ENCODE peak calls at places on chromosomes 5 and 9, in ten cellular contexts. E, M, F, X, T, J, Q, U, V and Z are unnamed samples.

GRCh38 chr9:19409406-19410194 is 791 bp downstream of the ACER2 start:
- DNase-seq in V (no peak), J (peak; percentile 37), U (peak; percentile 36), Q (peak; percentile 60), M (peak; percentile 43), X (peak; percentile 35), F (peak; percentile 12), E (peak; percentile 15), T (no peak), Z (peak; percentile 38)

GRCh38 chr5:10333154-10334006 is 20.1 kb upstream of the MARCHF6 start:
- DNase-seq in V (no peak), F (peak; percentile 46), T (no peak), X (peak; percentile 52), Q (no peak), E (peak; percentile 59), J (peak; percentile 55), M (peak; percentile 57), U (no peak), Z (no peak)

GRCh38 chr9:124518116-124518515 is 10.9 kb upstream of the NR5A1 start:
- DNase-seq in E (no peak), X (no peak), M (no peak), Q (no peak), U (no peak), V (no peak), J (no peak), T (no peak), F (no peak), Z (no peak)

GRCh38 chr9:93669116-93669957 is 93.0 kb downstream of the PHF2 start:
- DNase-seq in E (no peak), V (no peak), T (peak; percentile 69), X (no peak), Q (no peak), F (no peak), M (peak; percentile 4), J (no peak), U (no peak), Z (no peak)

GRCh38 chr9:69549310-69550202 is 122.6 kb downstream of the APBA1 start:
- DNase-seq in M (peak; percentile 27), J (peak; percentile 61), X (peak; percentile 40), V (peak; percentile 21), F (peak; percentile 58), U (peak; percentile 72), Q (peak; percentile 54), T (no peak), E (peak; percentile 75), Z (peak; percentile 69)

GRCh38 chr9:131658753-131659129 is 81.1 kb downstream of the RAPGEF1 start:
- DNase-seq in T (no peak), F (no peak), V (no peak), M (no peak), J (no peak), U (no peak), Q (no peak), E (no peak), X (no peak), Z (no peak)

GRCh38 chr5:3715048-3715447 is 119.4 kb downstream of the IRX1 start:
- DNase-seq in U (no peak), T (no peak), X (no peak), J (no peak), F (no peak), Q (no peak), E (peak; percentile 12), M (no peak), V (no peak), Z (no peak)

GRCh38 chr5:74954919-74955318 is 88.7 kb upstream of the FAM169A start:
- DNase-seq in J (no peak), Q (peak; percentile 79), E (no peak), T (no peak), M (no peak), X (no peak), U (peak; percentile 56), F (peak; percentile 73), V (no peak), Z (peak; percentile 57)

GRCh38 chr5:168057905-168058304 is 233.5 kb upstream of the WWC1 start:
- DNase-seq in F (no peak), E (no peak), V (no peak), T (no peak), Q (no peak), U (no peak), X (no peak), J (no peak), M (no peak), Z (no peak)

GRCh38 chr5:154371687-154372086 is 74.1 kb upstream of the SAP30L start:
- DNase-seq in J (peak; percentile 46), Q (peak; percentile 75), F (peak; percentile 88), V (no peak), E (no peak), T (no peak), M (no peak), X (no peak), U (peak; percentile 51), Z (peak; percentile 94)

GRCh38 chr5:143054480-143054941 is 284.3 kb downstream of the ARHGAP26 start:
- DNase-seq in F (peak; percentile 75), J (no peak), Q (peak; percentile 49), E (peak; percentile 38), M (no peak), X (peak; percentile 43), T (no peak), U (no peak), V (no peak), Z (no peak)

GRCh38 chr9:18437315-18438200 is 36.4 kb upstream of the ADAMTSL1 start:
- DNase-seq in Q (no peak), V (no peak), U (no peak), T (no peak), M (no peak), E (peak; percentile 45), F (peak; percentile 50), J (peak; percentile 39), X (no peak), Z (peak; percentile 68)

GRCh38 chr5:116766470-116766947 is 191.9 kb upstream of the SEMA6A start:
- DNase-seq in Q (peak; percentile 98), T (no peak), F (peak; percentile 95), X (peak; percentile 50), M (no peak), U (peak; percentile 52), V (peak; percentile 78), E (no peak), J (peak; percentile 73), Z (peak; percentile 92)

GRCh38 chr9:12740845-12741244 is 34.0 kb upstream of the LURAP1L start:
- DNase-seq in M (no peak), V (no peak), J (no peak), Q (peak; percentile 96), F (peak; percentile 63), X (no peak), E (no peak), T (no peak), U (peak; percentile 24), Z (no peak)

GRCh38 chr5:172830876-172831662 is 3.0 kb upstream of the ERGIC1 start:
- DNase-seq in T (no peak), J (no peak), V (no peak), Q (peak; percentile 97), U (no peak), X (no peak), E (no peak), F (peak; percentile 92), M (no peak), Z (peak; percentile 96)

GRCh38 chr5:77167695-77168111 is 42.8 kb upstream of the PDE8B start:
- DNase-seq in M (no peak), U (peak; percentile 64), J (no peak), E (no peak), Q (peak; percentile 37), T (no peak), X (no peak), F (peak; percentile 90), V (peak; percentile 38), Z (peak; percentile 89)

DNA sequence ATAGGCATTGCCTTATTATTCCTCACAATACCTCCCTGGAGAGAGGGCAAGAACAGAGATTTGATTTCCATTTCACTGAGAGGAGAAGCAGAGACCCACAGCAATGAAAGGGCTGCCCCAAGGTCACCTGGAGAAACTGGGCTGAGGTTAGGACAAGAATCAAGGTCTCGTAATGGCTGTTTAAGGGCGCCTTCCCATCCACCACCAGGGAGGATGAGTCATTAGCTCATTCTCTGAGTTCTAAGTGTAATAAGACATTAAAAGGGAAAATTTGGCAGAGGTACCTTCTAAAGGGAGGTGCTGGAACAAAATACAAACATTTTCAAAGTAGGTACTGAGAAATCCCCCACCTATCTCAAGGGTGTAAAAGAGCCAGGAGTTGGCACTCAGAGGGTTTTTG is 52.6 kb upstream of the TCERG1 start:
- DNase-seq in F (peak; percentile 14), X (no peak), M (no peak), U (no peak), E (no peak), V (no peak), T (no peak), J (no peak), Q (no peak), Z (no peak)
- TF ChIP-seq CTCF in F (no peak), X (no peak), M (no peak), U (no peak), E (no peak), V (no peak), T (no peak), J (no peak), Q (no peak), Z (no peak)

GRCh38 chr5:131563434-131564228 is 71.4 kb downstream of the RAPGEF6 start:
- DNase-seq in U (peak; percentile 13), F (no peak), V (no peak), Q (no peak), X (no peak), J (no peak), E (peak; percentile 1), M (no peak), T (no peak), Z (no peak)
- TF ChIP-seq CTCF in U (no peak), F (no peak), V (no peak), Q (no peak), X (no peak), J (no peak), E (no peak), M (no peak), T (no peak), Z (no peak)

DNA sequence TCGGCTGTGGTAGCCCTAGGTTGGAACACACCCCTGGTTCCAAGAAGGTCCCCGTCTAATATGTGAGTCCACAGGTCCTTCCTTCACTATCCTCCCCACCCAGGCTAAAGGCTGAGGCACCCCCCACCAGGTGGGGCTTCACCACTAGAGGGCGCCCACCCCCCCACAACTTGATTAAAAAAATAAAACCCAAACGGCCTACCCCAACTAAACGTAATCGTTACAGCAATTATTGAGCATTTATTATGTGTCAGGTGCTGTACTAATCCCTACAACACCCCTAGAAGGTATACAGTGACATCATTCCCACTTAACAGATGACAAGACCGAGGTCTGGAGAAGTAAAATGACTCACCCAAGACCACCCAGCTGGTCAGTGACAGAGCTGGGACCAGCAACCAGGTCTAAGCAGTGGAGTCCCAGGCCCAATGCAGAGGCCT is 65.0 kb downstream of the FGF18 start:
- DNase-seq in U (peak; percentile 88), J (no peak), V (no peak), E (no peak), T (no peak), F (peak; percentile 17), Q (no peak), M (peak; percentile 40), X (peak; percentile 75), Z (peak; percentile 39)
- TF ChIP-seq CTCF in U (peak; percentile 85), J (peak; percentile 54), V (peak; percentile 82), E (peak; percentile 70), T (peak; percentile 35), F (peak; percentile 68), Q (peak; percentile 70), M (peak; percentile 78), X (peak; percentile 78), Z (peak; percentile 78)

DNA sequence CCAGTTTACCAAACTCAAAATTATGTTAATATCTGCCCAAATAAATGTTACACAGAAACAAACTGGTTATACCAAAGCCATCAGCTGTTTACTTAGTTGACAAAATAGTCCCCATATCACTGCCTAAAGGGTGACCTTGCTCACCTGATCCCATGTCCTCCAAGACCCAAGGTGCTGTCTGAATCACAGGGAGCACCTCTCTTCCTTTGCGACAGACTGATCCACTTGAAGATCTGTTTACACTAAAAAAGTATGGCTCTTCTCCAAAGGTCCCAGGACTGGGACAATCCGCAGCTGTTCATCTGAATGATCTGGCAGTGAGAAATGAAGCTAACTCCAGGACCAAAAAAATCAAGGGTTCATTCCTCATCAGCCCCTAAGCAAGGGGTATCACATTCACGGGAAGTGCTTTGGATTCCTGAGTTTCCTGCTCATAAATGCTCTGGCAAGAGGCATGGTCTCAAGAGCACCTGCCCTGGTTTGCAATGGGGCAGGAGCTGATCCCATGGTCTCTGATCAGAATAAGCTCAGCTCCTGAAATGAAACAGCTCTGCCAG is 5.0 kb downstream of the PRUNE2 start:
- DNase-seq in F (no peak), X (no peak), M (no peak), Q (no peak), V (no peak), J (no peak), U (no peak), E (no peak), T (no peak), Z (no peak)
- TF ChIP-seq CTCF in F (no peak), X (no peak), M (no peak), Q (no peak), V (no peak), J (no peak), U (no peak), E (no peak), T (no peak), Z (no peak)